ENCODE peak calls at places on chromosome 22, in eight cellular contexts. L, S, I, Q, B, M, Y and U are unnamed samples.

GRCh38 chr22:19122143-19122751 is at the start of gene DGCR2:
- DNase-seq in M (peak; percentile 98), I (peak; percentile 87), L (peak; percentile 93), B (peak; percentile 97), S (peak; percentile 95), Y (peak; percentile 99), Q (peak; percentile 76), U (peak; percentile 100)

GRCh38 chr22:44033689-44034088 is 9.6 kb downstream of the PARVB start:
- DNase-seq in B (no peak), I (peak; percentile 21), M (peak; percentile 25), Y (no peak), L (no peak), S (no peak), Q (no peak), U (no peak)

GRCh38 chr22:24601217-24602104 is 1.5 kb upstream of the GGT1 start:
- DNase-seq in I (no peak), S (no peak), B (peak; percentile 69), Q (no peak), Y (peak; percentile 47), M (no peak), L (peak; percentile 43), U (no peak)

GRCh38 chr22:46845281-46846153 is 83.1 kb downstream of the TBC1D22A start:
- DNase-seq in B (no peak), M (no peak), Y (peak; percentile 39), S (no peak), L (no peak), I (no peak), Q (no peak), U (no peak)

GRCh38 chr22:46577361-46578249 is 40.2 kb upstream of the CELSR1 start:
- DNase-seq in Y (peak; percentile 62), B (peak; percentile 28), M (no peak), Q (no peak), S (no peak), I (no peak), L (no peak), U (peak; percentile 11)

GRCh38 chr22:27226666-27227065 is 569.3 kb downstream of the MIAT start:
- DNase-seq in B (no peak), Y (no peak), Q (no peak), I (no peak), S (no peak), L (no peak), M (no peak), U (no peak)

GRCh38 chr22:29022101-29022817 is 39.4 kb downstream of the C22orf31 start:
- DNase-seq in B (no peak), Q (no peak), L (no peak), I (no peak), Y (no peak), S (no peak), M (no peak), U (no peak)

GRCh38 chr22:32971252-32971651 is 86.9 kb downstream of the SYN3 start:
- DNase-seq in M (no peak), L (no peak), I (no peak), S (no peak), Y (no peak), B (no peak), Q (no peak), U (no peak)

GRCh38 chr22:43393132-43393844 is 18.5 kb upstream of the MPPED1 start:
- DNase-seq in B (no peak), M (peak; percentile 32), S (no peak), I (no peak), Q (no peak), L (no peak), Y (peak; percentile 67), U (peak; percentile 40)

GRCh38 chr22:21666786-21667185 is 974 bp downstream of the PPIL2 start:
- DNase-seq in S (no peak), Q (no peak), B (no peak), M (peak; percentile 27), I (no peak), L (no peak), Y (no peak), U (no peak)

GRCh38 chr22:37735054-37735453 is 38.2 kb downstream of the TRIOBP start:
- DNase-seq in B (peak; percentile 41), Q (no peak), L (no peak), S (no peak), Y (peak; percentile 89), M (peak; percentile 73), I (no peak), U (peak; percentile 84)